ENCODE peak calls at places on chromosomes 11 and 22, in four cellular contexts. P is endothelial cell of umbilical vein, X is transverse colon, R is GM12891. D is an unnamed sample.

GRCh38 chr11:123640677-123641494 is 13.5 kb downstream of the SCN3B start:
- DNase-seq in P (peak; percentile 49), X (peak; percentile 26), R (peak; percentile 55), D (peak; percentile 34)

GRCh38 chr22:22201925-22202343 is 42.7 kb upstream of the VPREB1 start:
- DNase-seq in P (no peak), X (no peak), R (no peak), D (no peak)

GRCh38 chr11:76094729-76095128 is 111.6 kb downstream of the WNT11 start:
- DNase-seq in P (no peak), X (no peak), R (no peak), D (no peak)

GRCh38 chr22:33006220-33006954 is 51.8 kb downstream of the SYN3 start:
- DNase-seq in P (no peak), X (no peak), R (no peak), D (no peak)

GRCh38 chr11:126608626-126609010 is 253.1 kb downstream of the ST3GAL4 start:
- DNase-seq in P (no peak), X (no peak), R (no peak), D (no peak)

GRCh38 chr11:40029406-40029805 is 1430.0 kb downstream of the LRRC4C start:
- DNase-seq in P (no peak), X (peak; percentile 10), R (no peak), D (no peak)

GRCh38 chr11:134206185-134206584 is 17.6 kb downstream of the NCAPD3 start:
- DNase-seq in P (no peak), X (no peak), R (no peak), D (no peak)

GRCh38 chr11:57255618-57256017 is 18.6 kb upstream of the APLNR start:
- DNase-seq in P (no peak), X (no peak), R (no peak), D (no peak)

GRCh38 chr11:19199766-19200165 is 2.0 kb downstream of the CSRP3 start:
- DNase-seq in P (peak; percentile 81), X (no peak), R (no peak), D (no peak)

GRCh38 chr11:61193596-61193995 is 9.7 kb upstream of the PGA3 start:
- DNase-seq in P (no peak), X (no peak), R (no peak), D (no peak)

GRCh38 chr11:107609384-107610218 is 18.7 kb downstream of the ELMOD1 start:
- DNase-seq in P (no peak), X (no peak), R (no peak), D (no peak)

GRCh38 chr11:6251990-6252473 is 7.6 kb upstream of the CCKBR start:
- DNase-seq in P (peak; percentile 22), X (peak; percentile 29), R (no peak), D (no peak)

GRCh38 chr11:33869511-33870422 is 22.1 kb downstream of the LMO2 start:
- DNase-seq in P (peak; percentile 92), X (peak; percentile 24), R (peak; percentile 57), D (peak; percentile 40)

GRCh38 chr11:77215106-77215505 is 86.4 kb downstream of the GDPD4 start:
- DNase-seq in P (no peak), X (no peak), R (no peak), D (no peak)

GRCh38 chr11:87866951-87867350 is 308.3 kb downstream of the RAB38 start:
- DNase-seq in P (no peak), X (no peak), R (no peak), D (no peak)

GRCh38 chr22:49211176-49211575 is 616.5 kb downstream of the BRD1 start:
- DNase-seq in P (no peak), X (no peak), R (no peak), D (no peak)

GRCh38 chr11:129117595-129118350 is 74.4 kb downstream of the ARHGAP32 start:
- DNase-seq in P (peak; percentile 77), X (peak; percentile 20), R (peak; percentile 0), D (peak; percentile 4)

DNA sequence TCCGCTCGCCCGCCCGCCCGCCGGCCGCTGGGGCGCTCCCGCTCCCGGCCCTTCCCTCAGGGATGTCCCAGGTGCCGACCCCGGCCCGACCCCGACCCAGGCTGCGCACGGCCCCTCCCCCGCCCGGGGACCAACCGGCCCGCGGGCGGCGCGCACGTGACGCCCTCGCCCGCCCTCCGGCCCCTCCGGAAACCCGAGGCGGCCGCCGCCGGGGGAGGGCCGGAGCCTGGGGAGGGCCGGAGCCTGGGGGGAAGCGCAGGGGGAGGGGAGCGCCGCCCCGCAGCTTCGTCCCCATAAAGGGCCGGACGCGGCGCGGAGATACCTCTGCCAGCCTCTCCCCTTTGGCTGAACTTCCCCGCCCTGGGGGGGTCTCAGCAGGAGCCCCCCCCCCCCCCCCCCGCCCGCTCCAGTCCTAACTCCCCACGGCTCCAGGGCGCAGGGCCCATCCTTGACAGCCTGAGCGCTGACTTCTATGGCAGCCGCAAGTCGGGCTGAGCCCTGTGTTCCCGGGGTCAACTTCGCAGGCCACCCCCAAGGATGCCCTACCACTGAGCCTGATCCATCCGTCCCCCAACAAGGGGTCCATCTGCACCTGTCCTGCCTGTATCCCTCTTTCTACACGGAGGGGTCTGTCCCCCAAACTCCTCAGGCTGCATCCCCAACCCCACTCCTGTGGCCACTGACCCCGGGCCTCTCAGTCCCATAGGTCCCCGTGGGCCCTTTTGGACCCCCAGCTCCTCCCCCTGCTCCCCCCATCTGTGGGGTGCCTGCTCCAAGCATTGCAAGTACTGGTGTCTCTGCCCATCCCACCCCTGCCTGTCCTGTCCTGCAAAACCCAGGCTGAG is at the start of gene MAPK12:
- DNase-seq in P (peak; percentile 32), X (no peak), R (peak; percentile 93), D (peak; percentile 56)
- TF ChIP-seq POLR2A in P (no peak), X (no peak), R (no peak), D (no peak)

GRCh38 chr11:65894034-65894591 is 3.6 kb downstream of the CCDC85B start:
- DNase-seq in P (peak; percentile 52), X (no peak), R (no peak), D (no peak)

GRCh38 chr11:65898656-65899355 is 1.4 kb downstream of the FOSL1 start:
- DNase-seq in P (no peak), X (no peak), R (no peak), D (no peak)

GRCh38 chr11:65895482-65895981 is 4.7 kb downstream of the FOSL1 start:
- DNase-seq in P (no peak), X (no peak), R (no peak), D (no peak)

GRCh38 chr11:65897020-65897471 is 3.1 kb downstream of the FOSL1 start:
- DNase-seq in P (no peak), X (no peak), R (no peak), D (no peak)

DNA sequence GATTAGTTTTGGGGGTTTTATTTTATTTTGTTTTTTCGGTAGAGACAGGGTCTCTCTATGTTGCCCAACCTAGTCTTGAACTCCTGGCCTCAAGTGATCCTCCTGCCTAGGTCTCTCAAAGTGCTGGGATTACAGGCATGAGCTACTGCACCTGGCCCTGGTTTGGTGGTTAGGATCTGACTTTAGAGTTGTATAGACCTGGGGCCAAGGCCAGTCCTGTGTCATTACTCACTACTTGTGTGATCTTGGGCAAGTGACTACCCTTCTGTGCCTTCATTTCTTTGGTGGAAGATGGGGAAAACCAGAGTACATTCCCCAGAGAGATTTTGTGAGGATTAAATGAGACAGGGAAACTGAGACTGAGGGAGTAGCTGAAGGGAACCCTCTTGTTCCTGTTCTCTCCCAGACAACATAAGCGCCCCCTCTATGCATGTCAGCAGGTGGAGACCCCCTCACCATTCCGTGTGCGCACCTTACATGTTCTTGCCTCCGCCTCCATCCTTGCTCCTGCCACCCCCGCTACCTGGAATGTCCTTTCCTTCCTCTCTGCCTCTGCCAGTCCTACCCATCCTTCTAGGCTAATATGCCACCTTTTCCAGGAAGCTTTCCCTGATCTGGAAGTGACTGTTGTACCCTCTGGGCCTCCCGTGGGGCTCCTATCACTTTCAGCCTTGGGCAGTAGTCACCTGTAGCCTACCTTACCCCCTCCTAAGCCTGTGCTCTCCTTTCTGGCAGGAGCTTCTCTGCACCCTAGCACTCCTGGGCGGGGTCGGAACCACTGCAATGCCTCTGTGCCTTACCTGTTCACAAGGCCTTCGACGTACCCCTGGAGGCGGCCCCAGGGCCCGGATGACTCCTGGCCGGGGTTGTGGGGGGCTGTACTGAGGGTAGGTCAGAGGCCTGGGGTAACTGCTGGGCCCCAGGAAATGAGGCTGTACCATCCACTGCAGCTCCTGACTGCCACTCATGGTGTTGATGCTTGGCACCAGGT is 3.9 kb downstream of the FOSL1 start:
- DNase-seq in P (no peak), X (no peak), R (no peak), D (no peak)
- TF ChIP-seq POLR2A in P (peak; percentile 3), X (no peak), R (no peak), D (no peak)

GRCh38 chr22:30287626-30288413 is 1.5 kb downstream of the CASTOR1 start:
- DNase-seq in P (peak; percentile 94), X (peak; percentile 90), R (peak; percentile 71), D (peak; percentile 72)
- TF ChIP-seq POLR2A in P (peak; percentile 55), X (peak; percentile 15), R (no peak), D (no peak)

DNA sequence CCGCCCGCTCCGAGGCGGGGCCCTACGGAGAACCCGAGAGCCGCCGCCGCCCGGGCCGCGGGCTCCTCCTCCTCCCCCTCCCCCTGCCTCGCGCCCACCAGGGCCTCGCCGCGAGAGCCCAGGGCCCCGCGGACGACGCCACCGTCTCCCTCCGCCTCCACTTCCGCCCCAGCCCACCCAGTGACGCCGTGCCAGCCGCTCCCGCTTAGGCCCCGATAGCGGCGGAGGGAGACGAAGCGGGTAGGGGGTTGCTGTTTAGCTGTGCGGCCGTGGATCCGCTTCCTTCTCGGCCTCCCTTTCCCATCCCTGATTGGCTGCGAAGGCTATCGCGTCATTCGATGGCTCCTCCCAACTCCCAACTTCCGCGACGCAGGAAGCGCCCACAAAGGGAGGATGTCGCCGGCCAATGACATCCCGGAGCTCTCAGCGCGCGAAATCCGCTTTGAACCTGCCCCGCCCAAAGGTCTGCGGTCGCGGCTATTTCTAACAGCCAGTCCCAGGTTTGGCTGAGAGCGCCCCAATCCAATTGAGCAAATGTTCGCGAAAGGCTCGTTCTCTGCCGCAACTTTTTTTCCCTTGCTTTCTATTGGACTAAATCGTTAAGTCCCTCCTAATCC is at the start of gene FAM76B:
- DNase-seq in P (peak; percentile 100), X (peak; percentile 97), R (peak; percentile 71), D (peak; percentile 65)
- TF ChIP-seq POLR2A in P (peak; percentile 73), X (peak; percentile 93), R (peak; percentile 73), D (peak; percentile 64)

GRCh38 chr11:81373986-81374385 is 1359.7 kb downstream of the FAM181B start:
- DNase-seq in P (no peak), X (no peak), R (no peak), D (no peak)

GRCh38 chr11:81377418-81377817 is 1356.2 kb downstream of the FAM181B start:
- DNase-seq in P (no peak), X (no peak), R (no peak), D (no peak)
- TF ChIP-seq POLR2A in P (no peak), X (no peak), R (no peak), D (no peak)

DNA sequence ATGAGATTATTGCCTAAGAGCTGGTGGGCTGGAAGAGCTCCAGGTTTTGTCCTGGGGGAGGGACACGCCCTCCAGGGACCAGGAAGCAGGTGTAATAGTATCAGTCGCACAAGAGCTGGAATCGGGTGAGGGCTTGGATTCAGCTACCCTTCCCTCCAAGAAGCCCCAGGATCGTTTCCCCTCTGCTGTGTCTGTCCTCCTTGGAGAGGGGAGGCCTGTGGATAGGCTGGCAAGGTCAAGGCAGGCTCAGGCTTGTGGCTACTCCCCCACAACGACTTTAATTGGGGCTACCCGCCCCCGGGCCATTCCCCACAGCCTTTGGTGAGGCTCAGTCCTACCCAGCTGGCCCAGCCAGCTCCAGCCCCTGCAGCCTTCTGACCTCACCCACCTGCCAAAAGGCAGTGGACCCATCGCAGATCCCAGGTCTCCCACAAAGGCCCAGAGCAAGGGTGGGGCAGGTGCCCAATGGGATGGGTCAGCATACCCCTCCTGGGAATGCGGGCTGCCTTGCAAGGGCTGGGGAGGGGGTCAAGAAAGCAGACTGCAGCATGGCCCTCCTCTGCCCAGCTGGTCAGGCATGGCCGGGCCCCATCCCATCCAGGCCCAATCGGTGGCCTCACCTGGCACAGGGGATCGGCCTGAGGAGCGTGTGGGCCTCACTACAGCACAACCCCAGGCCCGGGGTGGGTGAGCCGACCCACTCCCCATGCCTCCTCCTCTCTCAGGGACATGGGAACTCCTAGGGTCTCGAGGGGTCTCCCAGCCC is 1.0 kb downstream of the CTSD start:
- DNase-seq in P (no peak), X (peak; percentile 91), R (no peak), D (peak; percentile 84)
- TF ChIP-seq POLR2A in P (no peak), X (peak; percentile 97), R (no peak), D (no peak)

D was measured in H54.